ENCODE peak calls at places on chromosomes 13 and 19, in four cellular contexts. One of them, this sample, is unnamed.

GRCh38 chr13:114004416-114005205 is 30.7 kb upstream of the C13orf46 start:
- DNase-seq in IMR-90: peak; percentile 50
- DNase-seq in H9: no peak
- DNase-seq in H1: no peak
- DNase-seq in this sample: no peak

GRCh38 chr19:13208964-13209796 is 59.0 kb downstream of the IER2 start:
- DNase-seq in IMR-90: no peak
- DNase-seq in H9: peak; percentile 70
- DNase-seq in H1: peak; percentile 66
- DNase-seq in this sample: no peak

GRCh38 chr13:18944501-18945068 is 237.0 kb downstream of the TUBA3C start:
- DNase-seq in IMR-90: no peak
- DNase-seq in H9: no peak
- DNase-seq in H1: no peak
- DNase-seq in this sample: no peak

GRCh38 chr19:8512115-8512967 is 1.6 kb downstream of the ZNF414 start:
- DNase-seq in IMR-90: no peak
- DNase-seq in H9: peak; percentile 88
- DNase-seq in H1: peak; percentile 84
- DNase-seq in this sample: peak; percentile 75

GRCh38 chr13:31072041-31072440 is 89.7 kb downstream of the HSPH1 start:
- DNase-seq in IMR-90: peak; percentile 41
- DNase-seq in H9: no peak
- DNase-seq in H1: no peak
- DNase-seq in this sample: no peak

GRCh38 chr19:8307400-8307964 is 676 bp downstream of the CD320 start:
- DNase-seq in IMR-90: no peak
- DNase-seq in H9: no peak
- DNase-seq in H1: no peak
- DNase-seq in this sample: peak; percentile 40

GRCh38 chr13:85332595-85332994 is 466.6 kb downstream of the SLITRK6 start:
- DNase-seq in IMR-90: no peak
- DNase-seq in H9: no peak
- DNase-seq in H1: no peak
- DNase-seq in this sample: no peak

GRCh38 chr19:14459703-14460102 is 15.5 kb downstream of the PTGER1 start:
- DNase-seq in IMR-90: no peak
- DNase-seq in H9: no peak
- DNase-seq in H1: no peak
- DNase-seq in this sample: no peak

GRCh38 chr13:98976338-98976737 is 1.5 kb downstream of the DOCK9 start:
- DNase-seq in IMR-90: peak; percentile 53
- DNase-seq in H9: no peak
- DNase-seq in H1: no peak
- DNase-seq in this sample: no peak

GRCh38 chr13:83162493-83162892 is 719.8 kb downstream of the SLITRK1 start:
- DNase-seq in IMR-90: peak; percentile 17
- DNase-seq in H9: no peak
- DNase-seq in H1: no peak
- DNase-seq in this sample: peak; percentile 40

GRCh38 chr13:98386632-98387031 is 190.3 kb downstream of the STK24 start:
- DNase-seq in IMR-90: no peak
- DNase-seq in H9: no peak
- DNase-seq in H1: no peak
- DNase-seq in this sample: no peak

GRCh38 chr19:45645068-45645630 is 6.0 kb upstream of the EML2 start:
- DNase-seq in IMR-90: no peak
- DNase-seq in H9: no peak
- DNase-seq in H1: no peak
- DNase-seq in this sample: no peak

GRCh38 chr19:57016491-57016890 is 103.3 kb upstream of the USP29 start:
- DNase-seq in IMR-90: no peak
- DNase-seq in H9: no peak
- DNase-seq in H1: no peak
- DNase-seq in this sample: no peak

GRCh38 chr19:11373166-11373884 is 1.1 kb upstream of the SWSAP1 start:
- DNase-seq in IMR-90: no peak
- DNase-seq in H9: peak; percentile 74
- DNase-seq in H1: no peak
- DNase-seq in this sample: peak; percentile 82

GRCh38 chr13:73497430-73497829 is 438.6 kb downstream of the KLF5 start:
- DNase-seq in IMR-90: no peak
- DNase-seq in H9: no peak
- DNase-seq in H1: no peak
- DNase-seq in this sample: no peak

GRCh38 chr19:30252214-30252613 is 120.0 kb upstream of the ZNF536 start:
- DNase-seq in IMR-90: no peak
- DNase-seq in H9: no peak
- DNase-seq in H1: no peak
- DNase-seq in this sample: no peak

GRCh38 chr13:85738696-85739320 is 60.4 kb downstream of the SLITRK6 start:
- DNase-seq in IMR-90: peak; percentile 29
- DNase-seq in H9: no peak
- DNase-seq in H1: no peak
- DNase-seq in this sample: no peak

GRCh38 chr19:45187421-45188100 is 9.0 kb downstream of the BLOC1S3 start:
- DNase-seq in IMR-90: no peak
- DNase-seq in H9: peak; percentile 63
- DNase-seq in H1: peak; percentile 61
- DNase-seq in this sample: peak; percentile 57

GRCh38 chr19:49210108-49210900 is 52.7 kb downstream of the TRPM4 start:
- DNase-seq in IMR-90: no peak
- DNase-seq in H9: peak; percentile 99
- DNase-seq in H1: peak; percentile 91
- DNase-seq in this sample: peak; percentile 91

GRCh38 chr13:88656751-88657150 is 985.6 kb downstream of the SLITRK5 start:
- DNase-seq in IMR-90: no peak
- DNase-seq in H9: no peak
- DNase-seq in H1: no peak
- DNase-seq in this sample: no peak

GRCh38 chr13:111365149-111366005 is 44.9 kb downstream of the TEX29 start:
- DNase-seq in IMR-90: no peak
- DNase-seq in H9: no peak
- DNase-seq in H1: peak; percentile 16
- DNase-seq in this sample: no peak

GRCh38 chr19:16429066-16429758 is 42.6 kb downstream of the EPS15L1 start:
- DNase-seq in IMR-90: no peak
- DNase-seq in H9: no peak
- DNase-seq in H1: no peak
- DNase-seq in this sample: no peak

GRCh38 chr19:21638776-21639175 is 128.6 kb downstream of the ZNF100 start:
- DNase-seq in IMR-90: no peak
- DNase-seq in H9: no peak
- DNase-seq in H1: no peak
- DNase-seq in this sample: no peak

GRCh38 chr13:85406269-85406975 is 392.8 kb downstream of the SLITRK6 start:
- DNase-seq in IMR-90: no peak
- DNase-seq in H9: no peak
- DNase-seq in H1: no peak
- DNase-seq in this sample: no peak

GRCh38 chr19:35299523-35300339 is 7.8 kb downstream of the MAG start:
- DNase-seq in IMR-90: no peak
- DNase-seq in H9: peak; percentile 76
- DNase-seq in H1: peak; percentile 78
- DNase-seq in this sample: peak; percentile 43

GRCh38 chr13:110006304-110006703 is 219.9 kb upstream of the IRS2 start:
- DNase-seq in IMR-90: peak; percentile 32
- DNase-seq in H9: no peak
- DNase-seq in H1: no peak
- DNase-seq in this sample: no peak

GRCh38 chr13:47080616-47081015 is 183.8 kb upstream of the HTR2A start:
- DNase-seq in IMR-90: no peak
- DNase-seq in H9: no peak
- DNase-seq in H1: no peak
- DNase-seq in this sample: no peak

GRCh38 chr13:47081850-47082249 is 185.0 kb upstream of the HTR2A start:
- DNase-seq in IMR-90: no peak
- DNase-seq in H9: no peak
- DNase-seq in H1: no peak
- DNase-seq in this sample: peak; percentile 29

GRCh38 chr13:47081246-47081645 is 184.4 kb upstream of the HTR2A start:
- DNase-seq in IMR-90: no peak
- DNase-seq in H9: no peak
- DNase-seq in H1: no peak
- DNase-seq in this sample: no peak

GRCh38 chr13:47076536-47076935 is 179.7 kb upstream of the HTR2A start:
- DNase-seq in IMR-90: peak; percentile 13
- DNase-seq in H9: no peak
- DNase-seq in H1: no peak
- DNase-seq in this sample: no peak
- H3K56ac ChIP-seq in IMR-90: no peak overlapping the region
- H3K56ac ChIP-seq in H9: no peak overlapping the region
- H3K56ac ChIP-seq in H1: no peak overlapping the region
- H3K56ac ChIP-seq in this sample: no peak overlapping the region

DNA sequence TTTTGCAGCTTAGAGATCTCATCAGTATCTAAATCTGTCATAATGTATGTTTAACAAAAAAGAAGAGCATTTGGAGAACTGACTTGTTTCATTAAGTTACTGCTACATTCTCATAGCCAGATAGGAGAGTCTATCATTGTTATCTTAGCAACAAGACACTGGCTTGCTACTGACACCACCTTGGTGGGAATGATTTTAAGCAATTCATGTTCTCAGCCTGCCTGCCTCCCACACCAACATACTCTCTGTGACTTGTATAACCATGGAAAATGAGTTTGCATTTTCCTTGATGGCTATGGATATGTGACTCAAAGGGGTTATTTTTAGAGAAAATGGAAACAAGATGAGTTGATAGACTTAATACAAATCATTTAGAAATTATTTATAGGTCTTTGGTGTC is 1308.9 kb downstream of the OLFM4 start:
- DNase-seq in IMR-90: no peak
- DNase-seq in H9: no peak
- DNase-seq in H1: no peak
- DNase-seq in this sample: no peak
- H3K9ac ChIP-seq in IMR-90: no peak overlapping the region
- H3K9ac ChIP-seq in H9: no peak overlapping the region
- H3K9ac ChIP-seq in H1: no peak overlapping the region
- H3K9ac ChIP-seq in this sample: no peak overlapping the region

DNA sequence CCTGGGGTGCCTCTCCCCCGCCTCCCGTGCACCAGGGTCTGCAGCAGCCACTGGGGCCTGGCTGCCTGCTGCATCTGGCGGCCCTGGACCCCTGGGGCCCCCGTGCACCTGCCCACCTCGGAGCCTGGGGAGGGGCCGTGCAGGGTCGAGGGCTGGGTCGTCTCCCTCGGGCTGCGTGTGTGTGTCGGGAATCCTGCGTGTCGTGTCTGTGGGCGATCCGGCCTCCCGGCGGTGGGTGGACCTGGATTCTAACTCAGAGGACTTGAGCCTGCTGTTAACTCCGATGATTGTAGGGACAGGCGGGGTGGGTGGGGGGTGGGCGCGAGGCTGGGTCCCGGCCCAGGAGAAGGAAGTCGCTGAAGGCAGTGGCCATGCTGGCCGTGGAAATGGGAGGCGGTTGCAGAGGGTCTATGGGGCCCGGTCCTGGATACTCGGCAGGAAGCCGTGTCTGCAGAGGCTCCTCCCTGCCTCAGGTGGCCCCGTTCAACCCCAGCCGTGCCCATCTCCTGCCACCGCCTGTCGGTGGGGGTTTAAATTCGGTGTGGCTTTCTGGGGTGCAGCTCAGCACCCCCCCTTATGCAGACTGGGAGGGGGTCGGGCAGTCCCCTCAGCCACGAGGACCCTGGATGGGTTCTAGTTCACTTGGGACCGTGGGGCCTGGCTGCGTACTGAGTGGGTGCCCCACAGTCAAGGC is 9.4 kb upstream of the WDR18 start:
- DNase-seq in IMR-90: no peak
- DNase-seq in H9: no peak
- DNase-seq in H1: no peak
- DNase-seq in this sample: no peak
- H3K56ac ChIP-seq in IMR-90: no peak overlapping the region
- H3K56ac ChIP-seq in H9: no peak overlapping the region
- H3K56ac ChIP-seq in H1: no peak overlapping the region
- H3K56ac ChIP-seq in this sample: no peak overlapping the region

GRCh38 chr13:20121154-20121515 is 39.7 kb downstream of the GJA3 start:
- DNase-seq in IMR-90: no peak
- DNase-seq in H9: no peak
- DNase-seq in H1: no peak
- DNase-seq in this sample: no peak
- H3K9ac ChIP-seq in IMR-90: no peak overlapping the region
- H3K9ac ChIP-seq in H9: no peak overlapping the region
- H3K9ac ChIP-seq in H1: no peak overlapping the region
- H3K9ac ChIP-seq in this sample: no peak overlapping the region

DNA sequence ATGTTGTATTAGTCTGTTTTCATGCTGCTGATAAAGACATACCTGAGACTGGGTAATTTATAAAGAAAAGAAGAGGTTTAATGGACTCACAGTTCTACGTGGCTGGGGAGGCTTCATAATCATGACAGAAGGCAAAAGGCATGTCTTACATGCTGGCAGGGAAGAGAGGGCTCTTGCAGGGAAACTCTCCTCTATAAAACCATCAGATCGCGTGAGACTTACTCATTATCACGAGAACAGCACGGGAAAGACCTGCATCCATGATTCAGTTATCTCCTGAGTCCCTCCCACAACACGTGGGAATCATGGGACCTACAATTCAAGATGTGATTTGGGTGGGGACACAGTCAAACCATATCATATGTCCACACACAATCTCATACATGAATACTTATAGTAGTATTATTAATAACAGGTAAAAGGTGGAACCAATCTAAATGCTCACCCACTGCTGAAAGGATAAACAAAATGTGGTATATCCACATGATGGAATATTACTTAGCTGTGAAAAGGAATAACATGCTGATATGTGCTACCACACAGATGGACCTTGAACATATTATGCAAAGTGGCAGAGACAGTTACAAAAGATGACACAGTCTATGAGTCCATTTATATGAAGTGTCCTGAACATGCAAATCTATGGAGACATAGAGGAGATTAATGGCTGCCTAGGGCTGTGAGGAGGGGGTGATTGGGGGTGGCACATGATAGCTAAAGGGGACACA is 20.9 kb upstream of the CEBPA start:
- DNase-seq in IMR-90: no peak
- DNase-seq in H9: no peak
- DNase-seq in H1: no peak
- DNase-seq in this sample: no peak
- H3K56ac ChIP-seq in IMR-90: no peak overlapping the region
- H3K56ac ChIP-seq in H9: no peak overlapping the region
- H3K56ac ChIP-seq in H1: no peak overlapping the region
- H3K56ac ChIP-seq in this sample: no peak overlapping the region

GRCh38 chr13:77316430-77316829 is 10.5 kb downstream of the MYCBP2 start:
- DNase-seq in IMR-90: no peak
- DNase-seq in H9: no peak
- DNase-seq in H1: no peak
- DNase-seq in this sample: no peak
- H3K9ac ChIP-seq in IMR-90: no peak overlapping the region
- H3K9ac ChIP-seq in H9: no peak overlapping the region
- H3K9ac ChIP-seq in H1: no peak overlapping the region
- H3K9ac ChIP-seq in this sample: no peak overlapping the region

DNA sequence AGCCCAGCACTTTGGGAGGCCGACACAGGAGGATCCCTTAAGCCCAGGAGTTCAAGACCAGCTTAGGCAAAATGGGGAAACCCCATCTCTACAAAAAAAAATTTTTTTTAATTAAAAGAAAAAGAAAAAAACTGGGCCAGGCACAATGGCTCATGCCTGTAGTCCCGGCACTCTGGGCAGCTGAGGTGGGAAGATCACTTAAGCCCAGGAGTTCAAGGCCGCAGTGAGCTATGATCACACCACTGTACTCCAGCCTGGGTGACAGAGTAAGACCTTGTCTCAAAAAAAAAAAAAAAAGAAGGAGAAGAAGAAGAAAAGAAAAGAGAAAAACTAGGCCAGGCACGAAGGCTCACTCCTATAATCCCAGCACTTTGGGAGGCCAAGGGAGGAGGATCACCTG is 4.3 kb downstream of the ELL start:
- DNase-seq in IMR-90: no peak
- DNase-seq in H9: no peak
- DNase-seq in H1: no peak
- DNase-seq in this sample: no peak
- H3K56ac ChIP-seq in IMR-90: no peak overlapping the region
- H3K56ac ChIP-seq in H9: no peak overlapping the region
- H3K56ac ChIP-seq in H1: no peak overlapping the region
- H3K56ac ChIP-seq in this sample: no peak overlapping the region